ENCODE peak calls at places on chromosomes 12 and 14, in six cellular contexts. One of them, this sample, is unnamed.

GRCh38 chr12:55996201-55996714 is 818 bp upstream of the SUOX start:
- DNase-seq in left ventricle myocardium inferior: no peak
- DNase-seq in pancreas: no peak
- DNase-seq in brain microvascular endothelial cell: peak; percentile 52
- DNase-seq in nephron progenitor cell: peak; percentile 61
- DNase-seq in astrocyte: peak; percentile 18
- DNase-seq in this sample: no peak

GRCh38 chr14:72852194-72852593 is 41.7 kb downstream of the DPF3 start:
- DNase-seq in left ventricle myocardium inferior: no peak
- DNase-seq in pancreas: no peak
- DNase-seq in brain microvascular endothelial cell: no peak
- DNase-seq in nephron progenitor cell: no peak
- DNase-seq in astrocyte: no peak
- DNase-seq in this sample: no peak

GRCh38 chr14:91257328-91258020 is 13.0 kb upstream of the GPR68 start:
- DNase-seq in left ventricle myocardium inferior: no peak
- DNase-seq in pancreas: no peak
- DNase-seq in brain microvascular endothelial cell: no peak
- DNase-seq in nephron progenitor cell: no peak
- DNase-seq in astrocyte: no peak
- DNase-seq in this sample: no peak

GRCh38 chr12:124411291-124411878 is 116.5 kb downstream of the RFLNA start:
- DNase-seq in left ventricle myocardium inferior: no peak
- DNase-seq in pancreas: no peak
- DNase-seq in brain microvascular endothelial cell: peak; percentile 90
- DNase-seq in nephron progenitor cell: peak; percentile 52
- DNase-seq in astrocyte: peak; percentile 95
- DNase-seq in this sample: peak; percentile 71

GRCh38 chr14:101598159-101598558 is 36.9 kb downstream of the DIO3 start:
- DNase-seq in left ventricle myocardium inferior: peak; percentile 12
- DNase-seq in pancreas: no peak
- DNase-seq in brain microvascular endothelial cell: no peak
- DNase-seq in nephron progenitor cell: no peak
- DNase-seq in astrocyte: no peak
- DNase-seq in this sample: no peak

GRCh38 chr14:21825147-21825743 is 151.6 kb upstream of the OR4E1 start:
- DNase-seq in left ventricle myocardium inferior: no peak
- DNase-seq in pancreas: no peak
- DNase-seq in brain microvascular endothelial cell: peak; percentile 42
- DNase-seq in nephron progenitor cell: peak; percentile 15
- DNase-seq in astrocyte: no peak
- DNase-seq in this sample: no peak

GRCh38 chr12:29726321-29726692 is 57.4 kb downstream of the TMTC1 start:
- DNase-seq in left ventricle myocardium inferior: no peak
- DNase-seq in pancreas: no peak
- DNase-seq in brain microvascular endothelial cell: peak; percentile 48
- DNase-seq in nephron progenitor cell: no peak
- DNase-seq in astrocyte: peak; percentile 42
- DNase-seq in this sample: no peak

GRCh38 chr12:92495108-92495507 is 207.7 kb upstream of the PLEKHG7 start:
- DNase-seq in left ventricle myocardium inferior: no peak
- DNase-seq in pancreas: no peak
- DNase-seq in brain microvascular endothelial cell: no peak
- DNase-seq in nephron progenitor cell: no peak
- DNase-seq in astrocyte: no peak
- DNase-seq in this sample: no peak

GRCh38 chr14:94936411-94936892 is 166.5 kb upstream of the GSC start:
- DNase-seq in left ventricle myocardium inferior: peak; percentile 67
- DNase-seq in pancreas: peak; percentile 84
- DNase-seq in brain microvascular endothelial cell: no peak
- DNase-seq in nephron progenitor cell: peak; percentile 39
- DNase-seq in astrocyte: peak; percentile 3
- DNase-seq in this sample: peak; percentile 70

GRCh38 chr14:84493779-84494178 is 1036.2 kb upstream of the FLRT2 start:
- DNase-seq in left ventricle myocardium inferior: no peak
- DNase-seq in pancreas: no peak
- DNase-seq in brain microvascular endothelial cell: peak; percentile 29
- DNase-seq in nephron progenitor cell: no peak
- DNase-seq in astrocyte: peak; percentile 23
- DNase-seq in this sample: no peak

GRCh38 chr14:49218436-49219092 is 367.6 kb downstream of the RPS29 start:
- DNase-seq in left ventricle myocardium inferior: no peak
- DNase-seq in pancreas: no peak
- DNase-seq in brain microvascular endothelial cell: peak; percentile 41
- DNase-seq in nephron progenitor cell: no peak
- DNase-seq in astrocyte: peak; percentile 47
- DNase-seq in this sample: no peak

GRCh38 chr12:105418232-105418631 is 87.7 kb downstream of the C12orf75 start:
- DNase-seq in left ventricle myocardium inferior: no peak
- DNase-seq in pancreas: no peak
- DNase-seq in brain microvascular endothelial cell: peak; percentile 70
- DNase-seq in nephron progenitor cell: no peak
- DNase-seq in astrocyte: peak; percentile 95
- DNase-seq in this sample: peak; percentile 32

GRCh38 chr12:114664661-114665320 is 19.2 kb downstream of the TBX3 start:
- DNase-seq in left ventricle myocardium inferior: no peak
- DNase-seq in pancreas: no peak
- DNase-seq in brain microvascular endothelial cell: no peak
- DNase-seq in nephron progenitor cell: peak; percentile 64
- DNase-seq in astrocyte: no peak
- DNase-seq in this sample: no peak

DNA sequence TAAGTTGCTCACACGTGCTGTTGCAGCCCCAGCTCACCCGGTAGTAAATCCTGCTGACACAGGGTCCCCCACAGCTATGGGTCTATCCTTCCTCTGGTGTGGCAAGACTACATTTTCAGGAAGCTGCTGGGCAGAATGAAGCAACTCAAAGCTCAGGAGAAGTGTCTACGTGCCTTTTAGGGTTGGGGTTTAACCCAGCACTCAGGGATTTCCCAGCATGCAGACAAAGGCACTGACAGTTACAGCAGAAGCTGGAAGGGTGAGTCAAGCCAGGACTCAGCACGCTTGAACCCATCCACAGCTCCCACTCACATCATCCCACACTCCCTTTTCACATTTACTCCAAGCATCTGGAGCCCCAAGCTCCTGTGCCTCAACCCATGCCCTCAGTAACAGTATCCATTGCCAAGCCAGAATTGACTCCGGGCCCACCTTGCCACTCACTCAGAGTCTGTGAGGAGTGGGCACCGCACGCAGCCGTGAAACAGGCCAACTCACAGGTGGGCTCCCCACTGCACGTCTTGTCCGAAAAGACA is 59.7 kb downstream of the ZFP36L1 start:
- DNase-seq in left ventricle myocardium inferior: no peak
- DNase-seq in pancreas: no peak
- DNase-seq in brain microvascular endothelial cell: no peak
- DNase-seq in nephron progenitor cell: no peak
- DNase-seq in astrocyte: no peak
- DNase-seq in this sample: no peak
- TF ChIP-seq CTCF in left ventricle myocardium inferior: no peak
- TF ChIP-seq CTCF in pancreas: no peak
- TF ChIP-seq CTCF in brain microvascular endothelial cell: no peak
- TF ChIP-seq CTCF in nephron progenitor cell: no peak
- TF ChIP-seq CTCF in astrocyte: no peak
- TF ChIP-seq CTCF in this sample: no peak

GRCh38 chr12:60174914-60175313 is 579.1 kb downstream of the SLC16A7 start:
- DNase-seq in left ventricle myocardium inferior: no peak
- DNase-seq in pancreas: no peak
- DNase-seq in brain microvascular endothelial cell: no peak
- DNase-seq in nephron progenitor cell: no peak
- DNase-seq in astrocyte: peak; percentile 18
- DNase-seq in this sample: no peak
- TF ChIP-seq CTCF in left ventricle myocardium inferior: no peak
- TF ChIP-seq CTCF in pancreas: no peak
- TF ChIP-seq CTCF in brain microvascular endothelial cell: no peak
- TF ChIP-seq CTCF in nephron progenitor cell: no peak
- TF ChIP-seq CTCF in astrocyte: no peak
- TF ChIP-seq CTCF in this sample: no peak

GRCh38 chr12:53071591-53072551 is 7.3 kb downstream of the SPRYD3 start:
- DNase-seq in left ventricle myocardium inferior: peak; percentile 87
- DNase-seq in pancreas: peak; percentile 47
- DNase-seq in brain microvascular endothelial cell: no peak
- DNase-seq in nephron progenitor cell: no peak
- DNase-seq in astrocyte: peak; percentile 49
- DNase-seq in this sample: no peak
- TF ChIP-seq CTCF in left ventricle myocardium inferior: peak; percentile 37
- TF ChIP-seq CTCF in pancreas: no peak
- TF ChIP-seq CTCF in brain microvascular endothelial cell: peak; percentile 59
- TF ChIP-seq CTCF in nephron progenitor cell: no peak
- TF ChIP-seq CTCF in astrocyte: no peak
- TF ChIP-seq CTCF in this sample: peak; percentile 36

GRCh38 chr12:103583008-103583407 is 4.1 kb upstream of the STAB2 start:
- DNase-seq in left ventricle myocardium inferior: no peak
- DNase-seq in pancreas: no peak
- DNase-seq in brain microvascular endothelial cell: no peak
- DNase-seq in nephron progenitor cell: no peak
- DNase-seq in astrocyte: no peak
- DNase-seq in this sample: no peak

GRCh38 chr12:103588680-103589079 is 1.6 kb downstream of the STAB2 start:
- DNase-seq in left ventricle myocardium inferior: no peak
- DNase-seq in pancreas: no peak
- DNase-seq in brain microvascular endothelial cell: no peak
- DNase-seq in nephron progenitor cell: no peak
- DNase-seq in astrocyte: no peak
- DNase-seq in this sample: no peak

GRCh38 chr12:103589517-103589916 is 2.4 kb downstream of the STAB2 start:
- DNase-seq in left ventricle myocardium inferior: no peak
- DNase-seq in pancreas: no peak
- DNase-seq in brain microvascular endothelial cell: no peak
- DNase-seq in nephron progenitor cell: no peak
- DNase-seq in astrocyte: no peak
- DNase-seq in this sample: no peak

GRCh38 chr12:103586791-103587370 is at the start of gene STAB2:
- DNase-seq in left ventricle myocardium inferior: no peak
- DNase-seq in pancreas: no peak
- DNase-seq in brain microvascular endothelial cell: no peak
- DNase-seq in nephron progenitor cell: no peak
- DNase-seq in astrocyte: no peak
- DNase-seq in this sample: no peak

GRCh38 chr12:103586132-103586531 is 941 bp upstream of the STAB2 start:
- DNase-seq in left ventricle myocardium inferior: no peak
- DNase-seq in pancreas: no peak
- DNase-seq in brain microvascular endothelial cell: no peak
- DNase-seq in nephron progenitor cell: no peak
- DNase-seq in astrocyte: no peak
- DNase-seq in this sample: no peak
- TF ChIP-seq CTCF in left ventricle myocardium inferior: peak; percentile 34
- TF ChIP-seq CTCF in pancreas: no peak
- TF ChIP-seq CTCF in brain microvascular endothelial cell: peak; percentile 43
- TF ChIP-seq CTCF in nephron progenitor cell: no peak
- TF ChIP-seq CTCF in astrocyte: no peak
- TF ChIP-seq CTCF in this sample: no peak

GRCh38 chr14:52146504-52146903 is 77.6 kb upstream of the NID2 start:
- DNase-seq in left ventricle myocardium inferior: no peak
- DNase-seq in pancreas: no peak
- DNase-seq in brain microvascular endothelial cell: no peak
- DNase-seq in nephron progenitor cell: no peak
- DNase-seq in astrocyte: no peak
- DNase-seq in this sample: no peak
- TF ChIP-seq CTCF in left ventricle myocardium inferior: no peak
- TF ChIP-seq CTCF in pancreas: no peak
- TF ChIP-seq CTCF in brain microvascular endothelial cell: peak; percentile 34
- TF ChIP-seq CTCF in nephron progenitor cell: no peak
- TF ChIP-seq CTCF in astrocyte: no peak
- TF ChIP-seq CTCF in this sample: peak; percentile 34

DNA sequence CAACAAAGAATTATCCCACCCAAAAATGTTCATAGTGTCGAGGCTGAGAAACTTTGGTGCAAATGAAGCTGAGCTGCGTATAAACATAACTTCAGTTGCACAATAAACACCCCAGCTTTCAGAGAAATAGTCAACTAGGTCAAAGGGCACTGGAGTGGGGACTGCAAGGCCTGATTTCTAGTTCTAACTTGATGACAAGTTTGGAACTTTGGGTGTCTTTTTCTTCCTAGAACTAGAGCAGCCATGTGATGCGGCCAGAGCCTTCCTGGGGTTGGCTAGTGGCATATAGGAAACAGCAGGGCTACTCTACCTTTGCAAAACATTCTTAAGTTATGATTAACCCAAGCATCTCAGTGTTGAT is 298.4 kb upstream of the AMIGO2 start:
- DNase-seq in left ventricle myocardium inferior: no peak
- DNase-seq in pancreas: no peak
- DNase-seq in brain microvascular endothelial cell: no peak
- DNase-seq in nephron progenitor cell: no peak
- DNase-seq in astrocyte: no peak
- DNase-seq in this sample: no peak
- TF ChIP-seq CTCF in left ventricle myocardium inferior: no peak
- TF ChIP-seq CTCF in pancreas: no peak
- TF ChIP-seq CTCF in brain microvascular endothelial cell: no peak
- TF ChIP-seq CTCF in nephron progenitor cell: no peak
- TF ChIP-seq CTCF in astrocyte: no peak
- TF ChIP-seq CTCF in this sample: no peak

DNA sequence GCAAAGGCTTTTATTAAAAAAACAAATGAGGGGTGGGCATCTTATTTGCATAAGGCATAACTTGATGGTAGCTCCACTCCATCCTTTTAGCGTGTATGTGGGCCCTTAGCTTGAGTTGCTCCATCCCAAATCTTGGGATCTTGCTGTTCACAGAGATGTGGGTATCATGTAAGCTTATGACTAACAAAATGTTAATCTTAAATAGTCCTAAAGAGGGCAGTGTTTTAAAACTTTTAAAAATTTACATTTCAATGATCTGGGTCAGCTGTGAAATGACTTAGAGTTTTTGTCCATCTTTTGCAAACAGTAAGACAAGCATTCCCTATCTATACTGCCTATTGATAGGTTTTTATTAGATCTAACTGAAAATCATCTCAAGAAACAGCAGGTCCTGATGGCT is 86.0 kb downstream of the SLCO1A2 start:
- DNase-seq in left ventricle myocardium inferior: no peak
- DNase-seq in pancreas: no peak
- DNase-seq in brain microvascular endothelial cell: no peak
- DNase-seq in nephron progenitor cell: no peak
- DNase-seq in astrocyte: no peak
- DNase-seq in this sample: no peak
- TF ChIP-seq CTCF in left ventricle myocardium inferior: no peak
- TF ChIP-seq CTCF in pancreas: no peak
- TF ChIP-seq CTCF in brain microvascular endothelial cell: no peak
- TF ChIP-seq CTCF in nephron progenitor cell: no peak
- TF ChIP-seq CTCF in astrocyte: no peak
- TF ChIP-seq CTCF in this sample: no peak

GRCh38 chr12:51819851-51820720 is 28.4 kb downstream of the FIGNL2 start:
- DNase-seq in left ventricle myocardium inferior: peak; percentile 36
- DNase-seq in pancreas: peak; percentile 43
- DNase-seq in brain microvascular endothelial cell: no peak
- DNase-seq in nephron progenitor cell: no peak
- DNase-seq in astrocyte: no peak
- DNase-seq in this sample: no peak
- TF ChIP-seq CTCF in left ventricle myocardium inferior: no peak
- TF ChIP-seq CTCF in pancreas: no peak
- TF ChIP-seq CTCF in brain microvascular endothelial cell: no peak
- TF ChIP-seq CTCF in nephron progenitor cell: no peak
- TF ChIP-seq CTCF in astrocyte: no peak
- TF ChIP-seq CTCF in this sample: peak; percentile 13

This sample was measured in AG09319.